ENCODE peak calls at places on chromosome 14, in four cellular contexts. J is SK-N-SH, X is PC-3, D is GM23248. M is an unnamed sample. For H3K9me2 and H3K4me1, the result is how much of the 10 kb centered on the place peaks cover.

GRCh38 chr14:89589400-89590128 is 172.5 kb upstream of the FOXN3 start:
- DNase-seq in J (no peak), X (no peak), D (no peak), M (no peak)

GRCh38 chr14:82694820-82695219 is 1161.2 kb upstream of the SEL1L start:
- DNase-seq in J (no peak), X (peak), D (no peak), M (no peak)

GRCh38 chr14:74501135-74501614 is 7.6 kb downstream of the ISCA2 start:
- DNase-seq in J (peak), X (peak), D (peak), M (peak)

GRCh38 chr14:103692159-103692558 is 23.1 kb downstream of the XRCC3 start:
- DNase-seq in J (no peak), X (no peak), D (no peak), M (peak)

GRCh38 chr14:72925171-72925759 is 999 bp upstream of the DCAF4 start:
- DNase-seq in J (no peak), X (no peak), D (no peak), M (no peak)

GRCh38 chr14:69873877-69874780 is 5.1 kb upstream of the SMOC1 start:
- DNase-seq in J (no peak), X (no peak), D (peak), M (no peak)

GRCh38 chr14:96136361-96136760 is 68.3 kb upstream of the BDKRB2 start:
- DNase-seq in J (no peak), X (peak), D (peak), M (no peak)

GRCh38 chr14:71296184-71296583 is 388.9 kb downstream of the PCNX1 start:
- DNase-seq in J (no peak), X (no peak), D (no peak), M (no peak)

GRCh38 chr14:23629831-23630396 is 6.2 kb upstream of the DHRS2 start:
- DNase-seq in J (no peak), X (peak), D (no peak), M (no peak)

GRCh38 chr14:90536511-90537191 is 139.8 kb downstream of the CALM1 start:
- DNase-seq in J (no peak), X (no peak), D (no peak), M (no peak)

GRCh38 chr14:23608454-23608853 is 27.7 kb upstream of the DHRS2 start:
- DNase-seq in J (no peak), X (no peak), D (no peak), M (no peak)

GRCh38 chr14:23034498-23035302 is at the start of gene PSMB5:
- DNase-seq in J (peak), X (peak), D (peak), M (peak)

GRCh38 chr14:105061428-105062047 is 3.7 kb downstream of the GPR132 start:
- DNase-seq in J (no peak), X (no peak), D (no peak), M (no peak)

GRCh38 chr14:56423591-56423991 is 156.0 kb upstream of the TMEM260 start:
- DNase-seq in J (no peak), X (no peak), D (peak), M (no peak)

GRCh38 chr14:65704412-65704811 is 291.9 kb downstream of the FUT8 start:
- DNase-seq in J (no peak), X (no peak), D (peak), M (no peak)

GRCh38 chr14:102731871-102732800 is 45.1 kb upstream of the TRAF3 start:
- DNase-seq in J (no peak), X (no peak), D (no peak), M (no peak)

GRCh38 chr14:91119556-91120311 is 5.9 kb downstream of the DGLUCY start:
- DNase-seq in J (no peak), X (peak), D (peak), M (no peak)

GRCh38 chr14:22820731-22821130 is 5.5 kb upstream of the SLC7A7 start:
- DNase-seq in J (no peak), X (peak), D (peak), M (no peak)

GRCh38 chr14:69368381-69368780 is 29.7 kb downstream of the ERH start:
- DNase-seq in J (no peak), X (no peak), D (no peak), M (no peak)

GRCh38 chr14:100524933-100525243 is 62.3 kb downstream of the BEGAIN start:
- DNase-seq in J (no peak), X (no peak), D (peak), M (no peak)

GRCh38 chr14:59484611-59485174 is 376 bp downstream of the JKAMP start:
- DNase-seq in J (no peak), X (peak), D (peak), M (peak)

GRCh38 chr14:104436741-104437701 is 142.5 kb upstream of the C14orf180 start:
- DNase-seq in J (peak), X (no peak), D (no peak), M (no peak)

GRCh38 chr14:101851716-101852395 is 90.3 kb downstream of the PPP2R5C start:
- DNase-seq in J (no peak), X (no peak), D (no peak), M (peak)

GRCh38 chr14:43872222-43872621 is 634.9 kb downstream of the FSCB start:
- DNase-seq in J (no peak), X (no peak), D (no peak), M (no peak)

GRCh38 chr14:71693373-71693772 is 238.9 kb upstream of the RGS6 start:
- DNase-seq in J (peak), X (no peak), D (peak), M (no peak)

GRCh38 chr14:75634848-75635247 is 25.8 kb downstream of the ERG28 start:
- DNase-seq in J (no peak), X (peak), D (no peak), M (no peak)

GRCh38 chr14:73771848-73772705 is 57.9 kb upstream of the PNMA1 start:
- DNase-seq in J (peak), X (peak), D (peak), M (peak)

GRCh38 chr14:30994681-30995620 is 30.5 kb upstream of the AP4S1 start:
- DNase-seq in J (no peak), X (peak), D (peak), M (peak)

DNA sequence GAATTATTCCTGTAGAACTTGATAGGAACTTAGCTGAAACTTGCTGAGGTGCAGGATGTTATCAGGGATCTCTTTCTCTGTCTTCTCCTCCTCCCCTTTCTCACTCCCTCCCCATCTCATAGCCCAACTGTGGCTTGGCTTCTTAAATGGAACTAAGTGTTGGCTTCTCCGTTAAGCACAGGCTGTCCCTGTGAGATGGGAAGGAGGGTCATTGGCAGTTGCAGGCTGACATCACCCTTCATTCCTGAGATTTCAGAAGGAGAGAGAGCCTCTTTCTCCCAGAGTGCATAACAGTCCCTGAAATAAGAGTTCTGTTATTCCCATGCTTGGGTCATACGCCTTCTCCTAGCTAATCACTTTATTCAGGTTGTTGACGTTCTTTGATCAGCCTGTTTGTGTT is 162.0 kb downstream of the UNC79 start:
- DNase-seq in J (no peak), X (no peak), D (no peak), M (no peak)
- H3K27ac ChIP-seq in J (no peak), X (no peak), D (no peak), M (no peak)

GRCh38 chr14:98462908-98463307 is 809.1 kb downstream of the BCL11B start:
- DNase-seq in J (no peak), X (no peak), D (no peak), M (no peak)

DNA sequence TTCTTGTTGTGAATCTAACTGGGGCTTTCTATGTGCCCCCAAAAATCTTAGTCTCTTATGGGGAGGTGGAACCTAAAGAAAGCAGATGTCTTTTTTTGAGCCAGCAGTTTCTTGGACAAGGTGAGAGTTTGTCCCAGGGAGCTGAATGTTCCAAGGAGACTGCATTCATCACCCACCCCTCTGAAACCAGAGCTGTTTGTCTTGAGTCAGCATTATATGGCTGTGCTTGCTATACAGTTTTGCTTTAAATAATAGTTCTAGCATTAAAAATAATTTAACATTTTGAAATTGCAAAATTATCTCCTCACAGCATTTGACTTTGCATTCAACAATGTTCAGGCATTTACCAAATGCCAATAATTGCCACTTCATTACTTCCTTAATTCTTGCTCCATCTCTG is 813.3 kb downstream of the BCL11B start:
- DNase-seq in J (no peak), X (no peak), D (no peak), M (no peak)
- H3K9me2 ChIP-seq in J (under half), X (under half), D (under half), M (under half)

DNA sequence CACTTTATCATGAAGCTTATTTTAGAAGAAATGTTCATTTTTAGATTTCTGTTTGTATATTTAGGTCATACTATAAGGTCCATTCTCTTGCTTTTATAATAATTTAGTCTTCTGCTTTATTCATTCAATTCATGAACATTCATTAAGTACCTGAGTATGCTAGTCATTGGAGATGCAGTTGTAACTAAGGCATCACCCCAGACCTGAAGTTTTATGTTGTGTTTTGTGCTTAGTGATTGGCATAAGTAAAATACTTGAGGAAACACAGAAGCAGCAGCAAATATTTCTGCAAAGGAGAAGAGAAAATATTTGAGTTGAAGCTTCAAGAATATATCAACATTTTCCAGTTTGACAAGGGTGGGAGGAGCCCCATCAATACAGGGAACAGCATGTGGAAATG is 413.8 kb downstream of the RAD51B start:
- DNase-seq in J (no peak), X (no peak), D (no peak), M (no peak)
- H3K4me1 ChIP-seq in J (under half), X (half or more), D (under half), M (under half)

GRCh38 chr14:50355692-50356091 is 41.0 kb downstream of the CDKL1 start:
- DNase-seq in J (no peak), X (no peak), D (no peak), M (no peak)

GRCh38 chr14:50360093-50360492 is 36.6 kb downstream of the CDKL1 start:
- DNase-seq in J (no peak), X (no peak), D (no peak), M (no peak)

GRCh38 chr14:50357124-50357523 is 39.6 kb downstream of the CDKL1 start:
- DNase-seq in J (no peak), X (no peak), D (no peak), M (no peak)

GRCh38 chr14:50359631-50360030 is 37.0 kb downstream of the CDKL1 start:
- DNase-seq in J (no peak), X (no peak), D (no peak), M (no peak)

GRCh38 chr14:50357753-50358380 is 38.8 kb downstream of the CDKL1 start:
- DNase-seq in J (no peak), X (no peak), D (no peak), M (no peak)
- H3K27ac ChIP-seq in J (no peak), X (no peak), D (no peak), M (no peak)

GRCh38 chr14:93737574-93737973 is 50.7 kb downstream of the PRIMA1 start:
- DNase-seq in J (peak), X (no peak), D (no peak), M (no peak)
- H3K9me2 ChIP-seq in J (under half), X (under half), D (under half), M (under half)